ENCODE peak calls at places on chromosomes 7 and 10, in ten cellular contexts. B is NCI-H1092 treated with DMSO at 0.1 percent for 48 hours; S is activated CD4-positive, alpha-beta T cell treated with anti-CD3 and anti-CD28 coated beads for 48 hours; K is esophagus muscularis mucosa; P is SHP77; Q is NCI-H1105; E is A549; W is CD4-positive, alpha-beta T cell; C is H9; M is activated CD4-positive, CD25-positive, alpha-beta regulatory T cell. U is an unnamed sample.

GRCh38 chr10:15824498-15824897 is 35.8 kb downstream of the MINDY3 start:
- DNase-seq in B (no peak), Q (no peak), K (no peak), W (no peak), S (no peak), C (no peak), E (peak; percentile 3), P (no peak), M (no peak), U (no peak)

GRCh38 chr7:33764752-33765451 is 140.4 kb upstream of the BMPER start:
- DNase-seq in W (no peak), E (no peak), S (no peak), C (no peak), K (no peak), B (no peak), Q (no peak), P (no peak), M (no peak), U (no peak)

GRCh38 chr10:88117869-88118632 is 254.6 kb downstream of the PTEN start:
- DNase-seq in K (no peak), B (no peak), M (no peak), P (peak; percentile 0), S (peak; percentile 34), W (no peak), E (no peak), C (peak; percentile 41), Q (no peak), U (no peak)

GRCh38 chr7:126820925-126821324 is 431.8 kb downstream of the GRM8 start:
- DNase-seq in Q (no peak), M (no peak), E (no peak), P (no peak), C (no peak), S (no peak), K (no peak), B (no peak), W (no peak), U (no peak)

GRCh38 chr7:120950026-120950538 is 495 bp upstream of the ING3 start:
- DNase-seq in K (no peak), B (no peak), S (no peak), W (no peak), M (no peak), P (no peak), Q (no peak), E (no peak), C (no peak), U (no peak)

GRCh38 chr7:85090919-85091567 is 95.8 kb downstream of the SEMA3D start:
- DNase-seq in K (no peak), W (no peak), Q (no peak), B (no peak), E (no peak), M (no peak), S (no peak), C (no peak), P (no peak), U (no peak)

GRCh38 chr7:100929811-100930174 is 19.5 kb upstream of the MUC3A start:
- DNase-seq in E (no peak), K (no peak), S (no peak), W (no peak), M (no peak), B (no peak), P (no peak), Q (no peak), C (no peak), U (no peak)

GRCh38 chr7:105787071-105787470 is 89.3 kb downstream of the ATXN7L1 start:
- DNase-seq in S (no peak), B (no peak), K (no peak), C (no peak), W (no peak), E (no peak), Q (no peak), P (no peak), M (no peak), U (no peak)

GRCh38 chr10:36283827-36284226 is 641.7 kb upstream of the FZD8 start:
- DNase-seq in P (no peak), W (no peak), M (no peak), C (no peak), E (no peak), K (no peak), S (no peak), Q (no peak), B (no peak), U (no peak)